ENCODE peak calls at places on chromosomes 12 and 14, in eight cellular contexts. One of them, this sample, is unnamed. For H3K4me1, the result is how much of the 10 kb centered on the place peaks cover.

GRCh38 chr14:38721822-38722431 is 381.1 kb downstream of the SEC23A start:
- DNase-seq in endothelial cell of umbilical vein: peak
- DNase-seq in tibial artery: peak
- DNase-seq in PC-9: no peak
- DNase-seq in psoas muscle: peak
- DNase-seq in mucosa of descending colon: no peak
- DNase-seq in upper lobe of left lung: no peak
- DNase-seq in right atrium auricular region: no peak
- DNase-seq in this sample: peak

GRCh38 chr12:110600254-110600653 is 13.7 kb upstream of the TCTN1 start:
- DNase-seq in endothelial cell of umbilical vein: peak
- DNase-seq in tibial artery: no peak
- DNase-seq in PC-9: peak
- DNase-seq in psoas muscle: no peak
- DNase-seq in mucosa of descending colon: no peak
- DNase-seq in upper lobe of left lung: no peak
- DNase-seq in right atrium auricular region: no peak
- DNase-seq in this sample: peak

GRCh38 chr14:22517117-22517720 is 71.8 kb downstream of the DAD1 start:
- DNase-seq in endothelial cell of umbilical vein: no peak
- DNase-seq in tibial artery: no peak
- DNase-seq in PC-9: no peak
- DNase-seq in psoas muscle: no peak
- DNase-seq in mucosa of descending colon: no peak
- DNase-seq in upper lobe of left lung: no peak
- DNase-seq in right atrium auricular region: no peak
- DNase-seq in this sample: no peak

GRCh38 chr12:52059582-52060497 is 8.6 kb downstream of the NR4A1 start:
- DNase-seq in endothelial cell of umbilical vein: no peak
- DNase-seq in tibial artery: no peak
- DNase-seq in PC-9: no peak
- DNase-seq in psoas muscle: no peak
- DNase-seq in mucosa of descending colon: no peak
- DNase-seq in upper lobe of left lung: no peak
- DNase-seq in right atrium auricular region: peak
- DNase-seq in this sample: no peak

GRCh38 chr12:48615681-48616080 is 45.8 kb upstream of the LALBA start:
- DNase-seq in endothelial cell of umbilical vein: no peak
- DNase-seq in tibial artery: no peak
- DNase-seq in PC-9: no peak
- DNase-seq in psoas muscle: no peak
- DNase-seq in mucosa of descending colon: no peak
- DNase-seq in upper lobe of left lung: no peak
- DNase-seq in right atrium auricular region: no peak
- DNase-seq in this sample: no peak

GRCh38 chr14:52146504-52146903 is 77.6 kb upstream of the NID2 start:
- DNase-seq in endothelial cell of umbilical vein: no peak
- DNase-seq in tibial artery: no peak
- DNase-seq in PC-9: no peak
- DNase-seq in psoas muscle: no peak
- DNase-seq in mucosa of descending colon: no peak
- DNase-seq in upper lobe of left lung: no peak
- DNase-seq in right atrium auricular region: no peak
- DNase-seq in this sample: no peak

GRCh38 chr12:117005417-117006046 is 93.7 kb downstream of the TESC start:
- DNase-seq in endothelial cell of umbilical vein: no peak
- DNase-seq in tibial artery: no peak
- DNase-seq in PC-9: no peak
- DNase-seq in psoas muscle: no peak
- DNase-seq in mucosa of descending colon: no peak
- DNase-seq in upper lobe of left lung: no peak
- DNase-seq in right atrium auricular region: no peak
- DNase-seq in this sample: no peak

GRCh38 chr12:95083938-95084337 is 10.5 kb upstream of the NR2C1 start:
- DNase-seq in endothelial cell of umbilical vein: peak
- DNase-seq in tibial artery: no peak
- DNase-seq in PC-9: no peak
- DNase-seq in psoas muscle: no peak
- DNase-seq in mucosa of descending colon: no peak
- DNase-seq in upper lobe of left lung: no peak
- DNase-seq in right atrium auricular region: no peak
- DNase-seq in this sample: no peak

GRCh38 chr14:91946313-91947195 is 940 bp downstream of the FBLN5 start:
- DNase-seq in endothelial cell of umbilical vein: peak
- DNase-seq in tibial artery: no peak
- DNase-seq in PC-9: no peak
- DNase-seq in psoas muscle: no peak
- DNase-seq in mucosa of descending colon: no peak
- DNase-seq in upper lobe of left lung: no peak
- DNase-seq in right atrium auricular region: peak
- DNase-seq in this sample: no peak

GRCh38 chr14:100533647-100534485 is 53.4 kb downstream of the BEGAIN start:
- DNase-seq in endothelial cell of umbilical vein: no peak
- DNase-seq in tibial artery: peak
- DNase-seq in PC-9: no peak
- DNase-seq in psoas muscle: peak
- DNase-seq in mucosa of descending colon: peak
- DNase-seq in upper lobe of left lung: peak
- DNase-seq in right atrium auricular region: peak
- DNase-seq in this sample: peak

GRCh38 chr12:14249368-14249767 is 116.1 kb upstream of the ATF7IP start:
- DNase-seq in endothelial cell of umbilical vein: no peak
- DNase-seq in tibial artery: no peak
- DNase-seq in PC-9: no peak
- DNase-seq in psoas muscle: no peak
- DNase-seq in mucosa of descending colon: no peak
- DNase-seq in upper lobe of left lung: no peak
- DNase-seq in right atrium auricular region: no peak
- DNase-seq in this sample: no peak

GRCh38 chr12:95262808-95263207 is 45.2 kb downstream of the VEZT start:
- DNase-seq in endothelial cell of umbilical vein: peak
- DNase-seq in tibial artery: no peak
- DNase-seq in PC-9: no peak
- DNase-seq in psoas muscle: no peak
- DNase-seq in mucosa of descending colon: no peak
- DNase-seq in upper lobe of left lung: no peak
- DNase-seq in right atrium auricular region: no peak
- DNase-seq in this sample: no peak

GRCh38 chr14:21194597-21194996 is 38.7 kb upstream of the OR5AU1 start:
- DNase-seq in endothelial cell of umbilical vein: no peak
- DNase-seq in tibial artery: no peak
- DNase-seq in PC-9: no peak
- DNase-seq in psoas muscle: no peak
- DNase-seq in mucosa of descending colon: no peak
- DNase-seq in upper lobe of left lung: no peak
- DNase-seq in right atrium auricular region: no peak
- DNase-seq in this sample: no peak

GRCh38 chr12:43282106-43282505 is 269.9 kb downstream of the ADAMTS20 start:
- DNase-seq in endothelial cell of umbilical vein: peak
- DNase-seq in tibial artery: no peak
- DNase-seq in PC-9: no peak
- DNase-seq in psoas muscle: no peak
- DNase-seq in mucosa of descending colon: no peak
- DNase-seq in upper lobe of left lung: no peak
- DNase-seq in right atrium auricular region: no peak
- DNase-seq in this sample: no peak

GRCh38 chr12:71201136-71201679 is 43.4 kb upstream of the TSPAN8 start:
- DNase-seq in endothelial cell of umbilical vein: no peak
- DNase-seq in tibial artery: no peak
- DNase-seq in PC-9: no peak
- DNase-seq in psoas muscle: no peak
- DNase-seq in mucosa of descending colon: no peak
- DNase-seq in upper lobe of left lung: no peak
- DNase-seq in right atrium auricular region: no peak
- DNase-seq in this sample: no peak

DNA sequence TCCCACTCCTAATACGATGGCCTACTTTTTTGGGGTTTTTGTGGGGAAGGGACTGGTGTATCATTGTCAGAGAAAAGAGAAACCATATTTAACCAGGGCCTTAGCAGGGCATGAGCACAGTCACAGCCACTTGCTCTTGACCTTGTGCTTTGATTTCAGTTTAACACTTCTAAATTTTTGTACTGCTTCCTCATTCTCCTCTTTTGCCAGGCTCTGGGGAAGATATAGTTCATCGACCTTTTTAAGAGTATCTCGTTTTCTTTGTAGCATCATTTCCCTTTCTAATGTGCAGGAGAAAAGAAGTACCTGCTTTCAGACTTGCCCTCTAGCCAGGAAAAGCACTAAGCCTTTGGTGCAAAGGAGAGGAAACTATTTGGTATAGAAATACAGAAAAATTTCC is 2.2 kb downstream of the ZBTB1 start:
- DNase-seq in endothelial cell of umbilical vein: no peak
- DNase-seq in tibial artery: no peak
- DNase-seq in PC-9: no peak
- DNase-seq in psoas muscle: no peak
- DNase-seq in mucosa of descending colon: no peak
- DNase-seq in upper lobe of left lung: no peak
- DNase-seq in right atrium auricular region: no peak
- DNase-seq in this sample: no peak
- H3K4me1 ChIP-seq in endothelial cell of umbilical vein: under half
- H3K4me1 ChIP-seq in tibial artery: half or more
- H3K4me1 ChIP-seq in PC-9: half or more
- H3K4me1 ChIP-seq in psoas muscle: half or more
- H3K4me1 ChIP-seq in mucosa of descending colon: under half
- H3K4me1 ChIP-seq in upper lobe of left lung: under half
- H3K4me1 ChIP-seq in right atrium auricular region: under half
- H3K4me1 ChIP-seq in this sample: under half

DNA sequence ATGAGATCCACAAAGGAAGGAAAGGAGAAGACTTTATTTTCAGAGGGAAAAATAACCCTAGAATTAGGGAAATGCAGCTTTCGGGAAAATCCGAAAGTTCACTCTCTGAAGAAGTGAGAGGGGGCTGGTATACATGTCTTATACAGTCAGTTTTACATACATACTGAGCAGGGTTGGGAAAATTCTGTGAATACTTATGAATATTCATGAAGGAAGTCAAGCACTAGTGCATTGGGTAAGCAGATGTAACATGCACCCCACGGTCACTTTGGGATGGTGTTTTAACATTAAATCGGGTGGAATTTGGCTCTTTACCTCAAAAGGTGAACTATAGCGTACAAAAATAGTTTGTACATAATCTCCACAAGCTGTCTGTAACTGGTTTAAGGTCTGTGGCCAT is 15.6 kb upstream of the KLRF1 start:
- DNase-seq in endothelial cell of umbilical vein: no peak
- DNase-seq in tibial artery: no peak
- DNase-seq in PC-9: no peak
- DNase-seq in psoas muscle: no peak
- DNase-seq in mucosa of descending colon: no peak
- DNase-seq in upper lobe of left lung: no peak
- DNase-seq in right atrium auricular region: no peak
- DNase-seq in this sample: no peak
- H3K4me1 ChIP-seq in endothelial cell of umbilical vein: under half
- H3K4me1 ChIP-seq in tibial artery: under half
- H3K4me1 ChIP-seq in PC-9: under half
- H3K4me1 ChIP-seq in psoas muscle: under half
- H3K4me1 ChIP-seq in mucosa of descending colon: under half
- H3K4me1 ChIP-seq in upper lobe of left lung: under half
- H3K4me1 ChIP-seq in right atrium auricular region: under half
- H3K4me1 ChIP-seq in this sample: under half

GRCh38 chr14:50823763-50824636 is 7.0 kb downstream of the NIN start:
- DNase-seq in endothelial cell of umbilical vein: no peak
- DNase-seq in tibial artery: no peak
- DNase-seq in PC-9: no peak
- DNase-seq in psoas muscle: no peak
- DNase-seq in mucosa of descending colon: no peak
- DNase-seq in upper lobe of left lung: no peak
- DNase-seq in right atrium auricular region: no peak
- DNase-seq in this sample: no peak

GRCh38 chr14:50822501-50823042 is 8.4 kb downstream of the NIN start:
- DNase-seq in endothelial cell of umbilical vein: no peak
- DNase-seq in tibial artery: no peak
- DNase-seq in PC-9: no peak
- DNase-seq in psoas muscle: peak
- DNase-seq in mucosa of descending colon: no peak
- DNase-seq in upper lobe of left lung: no peak
- DNase-seq in right atrium auricular region: no peak
- DNase-seq in this sample: no peak

GRCh38 chr14:50820786-50821185 is 10.2 kb downstream of the NIN start:
- DNase-seq in endothelial cell of umbilical vein: no peak
- DNase-seq in tibial artery: no peak
- DNase-seq in PC-9: no peak
- DNase-seq in psoas muscle: no peak
- DNase-seq in mucosa of descending colon: no peak
- DNase-seq in upper lobe of left lung: no peak
- DNase-seq in right atrium auricular region: no peak
- DNase-seq in this sample: no peak

GRCh38 chr14:50823051-50823762 is 7.8 kb downstream of the NIN start:
- DNase-seq in endothelial cell of umbilical vein: no peak
- DNase-seq in tibial artery: no peak
- DNase-seq in PC-9: no peak
- DNase-seq in psoas muscle: peak
- DNase-seq in mucosa of descending colon: no peak
- DNase-seq in upper lobe of left lung: no peak
- DNase-seq in right atrium auricular region: no peak
- DNase-seq in this sample: no peak

DNA sequence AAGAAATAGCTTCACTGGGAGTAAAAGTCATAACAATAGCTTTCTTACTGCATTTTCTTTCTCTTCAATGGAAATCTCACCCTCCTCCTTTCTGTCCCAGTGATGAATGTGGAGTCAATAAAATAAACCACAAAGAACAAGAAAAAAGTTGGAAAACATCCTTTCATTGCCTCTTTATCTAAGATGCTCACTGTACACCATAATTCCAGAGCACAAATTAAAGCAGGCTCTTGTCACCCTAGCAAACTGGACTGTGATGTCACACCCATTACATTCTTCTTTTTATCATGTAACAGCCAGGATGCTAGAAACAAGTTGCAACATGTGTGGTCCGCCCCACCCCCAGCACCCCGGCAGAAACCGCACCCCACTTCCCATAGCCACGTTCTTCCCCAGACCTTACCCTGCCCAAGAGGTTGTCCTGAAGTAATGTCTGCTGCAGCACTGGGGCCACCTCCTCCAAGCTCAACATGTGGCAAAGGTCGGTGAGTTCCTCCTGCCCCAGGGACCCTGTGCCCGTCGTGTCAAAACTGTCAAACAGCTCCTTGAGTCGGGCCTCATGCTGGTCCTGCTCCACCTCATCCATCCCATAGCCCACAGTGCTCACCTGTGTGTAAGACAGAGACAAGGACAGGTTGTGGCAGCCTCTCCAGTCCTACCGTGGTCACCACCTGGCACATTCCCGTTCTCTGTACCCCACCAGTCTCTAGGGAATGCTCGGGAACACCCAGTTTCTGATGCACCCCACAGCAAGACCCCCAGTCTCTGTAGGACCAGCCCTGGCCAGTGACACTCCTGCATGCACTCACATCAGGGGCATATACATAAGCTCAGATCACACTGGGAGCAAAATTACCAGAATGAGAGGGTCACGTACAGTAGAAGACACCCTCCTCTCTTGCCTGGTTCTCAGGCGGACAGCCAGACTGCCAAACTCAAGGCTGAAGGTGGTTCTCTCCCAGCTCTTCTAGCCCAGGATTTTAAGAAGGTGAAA is 9.2 kb downstream of the NIN start:
- DNase-seq in endothelial cell of umbilical vein: no peak
- DNase-seq in tibial artery: no peak
- DNase-seq in PC-9: no peak
- DNase-seq in psoas muscle: no peak
- DNase-seq in mucosa of descending colon: peak
- DNase-seq in upper lobe of left lung: peak
- DNase-seq in right atrium auricular region: no peak
- DNase-seq in this sample: peak
- H3K4me1 ChIP-seq in endothelial cell of umbilical vein: under half
- H3K4me1 ChIP-seq in tibial artery: under half
- H3K4me1 ChIP-seq in PC-9: under half
- H3K4me1 ChIP-seq in psoas muscle: under half
- H3K4me1 ChIP-seq in mucosa of descending colon: under half
- H3K4me1 ChIP-seq in upper lobe of left lung: under half
- H3K4me1 ChIP-seq in right atrium auricular region: under half
- H3K4me1 ChIP-seq in this sample: under half

GRCh38 chr12:98751580-98752115 is 106.6 kb downstream of the APAF1 start:
- DNase-seq in endothelial cell of umbilical vein: no peak
- DNase-seq in tibial artery: no peak
- DNase-seq in PC-9: no peak
- DNase-seq in psoas muscle: no peak
- DNase-seq in mucosa of descending colon: no peak
- DNase-seq in upper lobe of left lung: no peak
- DNase-seq in right atrium auricular region: no peak
- DNase-seq in this sample: no peak
- H3K4me1 ChIP-seq in endothelial cell of umbilical vein: under half
- H3K4me1 ChIP-seq in tibial artery: under half
- H3K4me1 ChIP-seq in PC-9: under half
- H3K4me1 ChIP-seq in psoas muscle: under half
- H3K4me1 ChIP-seq in mucosa of descending colon: under half
- H3K4me1 ChIP-seq in upper lobe of left lung: under half
- H3K4me1 ChIP-seq in right atrium auricular region: under half
- H3K4me1 ChIP-seq in this sample: under half